ENCODE peak calls at places on chromosomes 2 and 18, in five cellular contexts. E is pancreas, Y is tibial nerve, P is mucosa of descending colon, V is esophagus squamous epithelium. R is an unnamed sample.
A peak's percentile ranks its signal among the peaks of the same experiment; 100 is the strongest.

GRCh38 chr2:102057502-102058292 is 65.9 kb downstream of the IL1R2 start:
- DNase-seq in V (no peak), Y (no peak), E (no peak), P (no peak), R (no peak)

GRCh38 chr2:30404354-30405265 is 42.4 kb upstream of the LCLAT1 start:
- DNase-seq in E (no peak), P (peak; percentile 35), Y (no peak), V (no peak), R (no peak)

GRCh38 chr2:7225848-7226247 is 308.6 kb downstream of the RNF144A start:
- DNase-seq in Y (no peak), V (no peak), P (no peak), E (no peak), R (no peak)

GRCh38 chr18:76640438-76640837 is 145.4 kb upstream of the ZNF516 start:
- DNase-seq in Y (no peak), E (no peak), V (no peak), P (no peak), R (no peak)

GRCh38 chr2:151721161-151721560 is 13.1 kb downstream of the NEB start:
- DNase-seq in Y (no peak), V (no peak), E (no peak), P (no peak), R (no peak)

GRCh38 chr2:159202568-159203071 is 83.9 kb downstream of the WDSUB1 start:
- DNase-seq in V (no peak), Y (no peak), P (no peak), E (peak; percentile 57), R (no peak)

GRCh38 chr2:201228912-201229290 is 31.4 kb upstream of the CASP8 start:
- DNase-seq in Y (no peak), E (no peak), P (no peak), V (no peak), R (no peak)

GRCh38 chr18:78857252-78858150 is 122.1 kb upstream of the SALL3 start:
- DNase-seq in E (no peak), Y (no peak), V (no peak), P (no peak), R (no peak)

GRCh38 chr18:64037812-64038414 is 68.0 kb downstream of the SERPINB8 start:
- DNase-seq in V (no peak), Y (no peak), P (no peak), E (no peak), R (no peak)

GRCh38 chr2:72713857-72714256 is 112.0 kb downstream of the EXOC6B start:
- DNase-seq in E (no peak), Y (no peak), P (no peak), V (no peak), R (no peak)
- TF ChIP-seq CTCF in E (no peak), Y (no peak), P (no peak), V (no peak), R (no peak)

DNA sequence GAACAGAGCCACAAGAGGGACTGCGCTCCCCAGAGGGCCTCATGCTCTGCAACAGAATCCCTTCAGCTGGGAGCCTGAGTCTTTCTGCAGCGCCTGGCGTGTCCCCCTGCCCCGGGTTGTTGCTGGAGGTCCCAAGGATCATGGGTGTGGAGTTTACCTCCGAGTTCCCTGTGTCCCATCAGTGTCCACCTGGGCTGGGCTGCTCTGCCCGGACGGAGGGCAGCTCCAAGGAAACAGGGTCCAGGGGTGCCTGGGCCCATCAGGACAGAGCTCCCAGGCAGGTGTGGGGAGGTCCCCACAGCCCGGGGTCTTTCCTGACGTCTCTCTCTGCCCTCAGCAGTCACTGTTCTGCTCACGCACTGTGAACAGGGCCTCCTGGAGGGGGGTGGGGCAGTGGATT is 63.5 kb downstream of the EMILIN2 start:
- DNase-seq in Y (no peak), E (no peak), P (no peak), V (no peak), R (no peak)
- H3K36me3 ChIP-seq in Y (no peaks in the 10 kb centered on the region), E (no peaks in the 10 kb centered on the region), P (peaks cover 5% of the 10 kb centered on the region), V (peaks cover 57% of the 10 kb centered on the region), R (peaks cover 12% of the 10 kb centered on the region)

GRCh38 chr2:128469203-128469602 is 150.5 kb upstream of the HS6ST1 start:
- DNase-seq in V (no peak), P (no peak), Y (no peak), E (no peak), R (no peak)
- TF ChIP-seq CTCF in V (peak; percentile 58), P (no peak), Y (no peak), E (no peak), R (peak; percentile 35)

GRCh38 chr2:195687320-195688086 is 30.5 kb downstream of the SLC39A10 start:
- DNase-seq in Y (no peak), E (no peak), V (no peak), P (no peak), R (peak; percentile 37)
- H3K36me3 ChIP-seq in Y (no peaks in the 10 kb centered on the region), E (no peaks in the 10 kb centered on the region), V (no peaks in the 10 kb centered on the region), P (no peaks in the 10 kb centered on the region), R (no peaks in the 10 kb centered on the region)

GRCh38 chr2:170972508-170973224 is 43.6 kb downstream of the GORASP2 start:
- DNase-seq in E (no peak), P (no peak), V (no peak), Y (no peak), R (no peak)
- TF ChIP-seq CTCF in E (no peak), P (no peak), V (peak; percentile 3), Y (no peak), R (no peak)

GRCh38 chr2:207571370-207571769 is 41.6 kb downstream of the CREB1 start:
- DNase-seq in Y (no peak), P (no peak), V (no peak), E (no peak), R (no peak)
- H3K36me3 ChIP-seq in Y (no peaks in the 10 kb centered on the region), P (peaks cover 4% of the 10 kb centered on the region), V (peaks cover 100% of the 10 kb centered on the region), E (no peaks in the 10 kb centered on the region), R (peaks cover 3% of the 10 kb centered on the region)

GRCh38 chr2:11939523-11939922 is 193.1 kb downstream of the LPIN1 start:
- DNase-seq in E (no peak), P (no peak), Y (no peak), V (no peak), R (no peak)
- TF ChIP-seq CTCF in E (no peak), P (no peak), Y (no peak), V (no peak), R (no peak)

R was measured in GM06990.